ENCODE peak calls at places on chromosome 13, in four cellular contexts. M is CD8-positive, alpha-beta T cell; S is body of pancreas; P is ascending aorta. T is an unnamed sample. For H3K4me1 and H3K27me3, the result is how much of the 10 kb centered on the place peaks cover.

GRCh38 chr13:113616281-113616906 is 31.8 kb downstream of the TFDP1 start:
- DNase-seq in M (no peak), S (peak), P (no peak), T (no peak)

GRCh38 chr13:107817652-107818287 is 397.6 kb downstream of the LIG4 start:
- DNase-seq in M (no peak), S (no peak), P (no peak), T (no peak)

GRCh38 chr13:85693889-85694511 is 105.2 kb downstream of the SLITRK6 start:
- DNase-seq in M (no peak), S (no peak), P (no peak), T (no peak)

GRCh38 chr13:64052526-64052925 is 2636.9 kb upstream of the PCDH20 start:
- DNase-seq in M (no peak), S (no peak), P (no peak), T (no peak)

GRCh38 chr13:90302113-90302512 is 1045.4 kb upstream of the MIR17HG start:
- DNase-seq in M (no peak), S (no peak), P (no peak), T (no peak)

GRCh38 chr13:111519490-111520170 is 199.2 kb downstream of the TEX29 start:
- DNase-seq in M (no peak), S (no peak), P (no peak), T (no peak)

GRCh38 chr13:98050041-98050466 is 92.8 kb upstream of the FARP1 start:
- DNase-seq in M (no peak), S (no peak), P (no peak), T (no peak)

GRCh38 chr13:79937311-79938243 is 403.3 kb downstream of the SPRY2 start:
- DNase-seq in M (no peak), S (no peak), P (no peak), T (no peak)

GRCh38 chr13:68261105-68261504 is 1031.0 kb upstream of the PCDH9 start:
- DNase-seq in M (no peak), S (no peak), P (no peak), T (no peak)

GRCh38 chr13:103178986-103179695 is 112.9 kb upstream of the SLC10A2 start:
- DNase-seq in M (no peak), S (no peak), P (no peak), T (no peak)

GRCh38 chr13:36261976-36262375 is 35.6 kb downstream of the CCDC169 start:
- DNase-seq in M (no peak), S (no peak), P (no peak), T (no peak)

GRCh38 chr13:74134777-74135305 is 637 bp upstream of the KLF12 start:
- DNase-seq in M (peak), S (peak), P (peak), T (peak)

GRCh38 chr13:85816413-85816812 is 17.2 kb upstream of the SLITRK6 start:
- DNase-seq in M (no peak), S (no peak), P (no peak), T (no peak)

GRCh38 chr13:76331948-76332712 is 554.1 kb downstream of the KCTD12 start:
- DNase-seq in M (no peak), S (no peak), P (no peak), T (no peak)

DNA sequence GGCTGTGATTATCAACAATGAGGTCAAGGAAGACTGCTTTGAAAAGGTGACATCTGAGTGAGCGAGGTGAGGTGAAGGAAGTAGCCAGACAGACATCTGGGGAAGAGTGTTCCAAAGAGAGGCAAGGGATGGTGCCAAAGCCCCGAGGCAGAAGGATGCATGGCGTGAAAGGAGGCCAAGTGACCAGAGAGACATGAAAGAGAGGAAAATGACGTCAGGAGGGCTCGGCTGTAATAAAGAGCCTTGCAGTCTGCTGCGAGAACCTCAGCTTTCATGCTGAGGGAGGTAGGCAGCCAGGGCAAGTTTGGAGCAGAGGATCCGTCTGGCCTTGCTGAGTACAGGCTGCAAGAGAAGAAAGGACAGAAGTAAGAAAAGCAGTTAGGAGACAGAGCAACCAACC is 50.8 kb downstream of the FOXO1 start:
- DNase-seq in M (no peak), S (no peak), P (no peak), T (no peak)
- H3K4me1 ChIP-seq in M (half or more), S (half or more), P (under half), T (half or more)

GRCh38 chr13:55038230-55038629 is 2009.6 kb downstream of the OLFM4 start:
- DNase-seq in M (no peak), S (no peak), P (no peak), T (no peak)
- H3K4me3 ChIP-seq in M (no peak), S (no peak), P (no peak), T (no peak)

GRCh38 chr13:51827254-51827653 is 17.7 kb downstream of the TMEM272 start:
- DNase-seq in M (no peak), S (no peak), P (peak), T (no peak)
- H3K27me3 ChIP-seq in M (under half), S (under half), P (under half), T (under half)

GRCh38 chr13:27131906-27132305 is 39.7 kb downstream of the USP12 start:
- DNase-seq in M (no peak), S (no peak), P (no peak), T (no peak)
- H3K4me1 ChIP-seq in M (under half), S (under half), P (under half), T (under half)

DNA sequence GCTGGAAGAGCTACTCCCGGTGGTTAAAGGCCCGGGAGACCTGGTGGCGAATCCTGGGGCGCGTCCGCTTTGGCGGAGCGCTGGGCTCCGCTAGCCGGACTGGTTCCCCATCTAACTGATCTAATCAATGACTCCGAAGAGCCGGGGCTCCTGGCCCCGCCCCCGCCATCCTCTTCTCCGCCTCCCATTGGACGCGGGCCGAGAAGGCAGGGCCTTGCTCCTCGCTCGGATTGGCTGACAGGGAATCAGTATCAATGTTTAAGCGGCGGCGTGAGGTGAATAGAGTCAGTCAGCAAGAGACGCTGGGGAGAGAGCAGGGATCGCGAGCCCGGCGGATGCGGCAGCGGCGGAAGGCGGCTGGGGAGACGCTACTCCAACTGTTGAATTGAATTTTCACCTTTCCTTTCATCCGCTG is 1.7 kb upstream of the PCDH17 start:
- DNase-seq in M (peak), S (peak), P (peak), T (no peak)
- H3K4me3 ChIP-seq in M (peak), S (peak), P (peak), T (peak)

DNA sequence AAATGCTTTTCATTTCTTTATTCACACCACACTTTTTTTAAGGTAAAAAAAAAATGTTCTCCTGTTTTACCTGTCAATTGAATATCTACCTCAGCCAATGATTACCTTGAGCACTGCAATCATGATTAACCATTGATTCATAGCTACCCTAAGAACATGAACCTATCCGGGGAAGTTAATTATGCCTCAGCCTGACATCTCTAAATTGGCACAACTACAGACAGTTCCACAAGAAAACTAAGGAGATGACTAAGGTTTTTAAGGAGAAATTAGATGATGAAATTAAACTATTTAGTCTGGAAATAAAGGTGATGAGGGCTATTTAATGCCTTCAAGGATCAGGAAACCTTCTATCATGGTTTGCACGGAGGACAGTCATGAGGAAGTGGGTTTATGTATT is 203.5 kb downstream of the COL4A1 start:
- DNase-seq in M (no peak), S (no peak), P (no peak), T (no peak)
- H3K27me3 ChIP-seq in M (under half), S (under half), P (under half), T (under half)

GRCh38 chr13:45335397-45336024 is 5.5 kb downstream of the TPT1 start:
- DNase-seq in M (no peak), S (no peak), P (no peak), T (no peak)

GRCh38 chr13:45333251-45333972 is 7.6 kb downstream of the TPT1 start:
- DNase-seq in M (no peak), S (no peak), P (no peak), T (no peak)

GRCh38 chr13:45336025-45336800 is 4.8 kb downstream of the TPT1 start:
- DNase-seq in M (no peak), S (no peak), P (no peak), T (no peak)

GRCh38 chr13:45332831-45333219 is 8.2 kb downstream of the TPT1 start:
- DNase-seq in M (no peak), S (no peak), P (no peak), T (no peak)

GRCh38 chr13:45333973-45334922 is 6.7 kb downstream of the TPT1 start:
- DNase-seq in M (peak), S (no peak), P (no peak), T (peak)
- H3K4me1 ChIP-seq in M (half or more), S (under half), P (under half), T (half or more)

T was measured in CD8-positive, alpha-beta memory T cell.